ENCODE peak calls at places on chromosomes 6 and 20, in five cellular contexts. One of them, this sample, is unnamed.

GRCh38 chr6:167337231-167337630 is 12.3 kb downstream of the TTLL2 start:
- ATAC-seq in IMR-90: no peak
- ATAC-seq in natural killer cell: no peak
- ATAC-seq in mucosa of descending colon: no peak
- ATAC-seq in activated CD4-positive, alpha-beta T cell treated with anti-CD3 and anti-CD28 coated beads for 36 hours: no peak
- ATAC-seq in this sample: no peak

GRCh38 chr20:43954704-43955243 is 40.1 kb downstream of the TOX2 start:
- ATAC-seq in IMR-90: no peak
- ATAC-seq in natural killer cell: no peak
- ATAC-seq in mucosa of descending colon: no peak
- ATAC-seq in activated CD4-positive, alpha-beta T cell treated with anti-CD3 and anti-CD28 coated beads for 36 hours: peak; percentile 25
- ATAC-seq in this sample: no peak

GRCh38 chr6:27428502-27428901 is 39.9 kb downstream of the ZNF391 start:
- ATAC-seq in IMR-90: no peak
- ATAC-seq in natural killer cell: no peak
- ATAC-seq in mucosa of descending colon: no peak
- ATAC-seq in activated CD4-positive, alpha-beta T cell treated with anti-CD3 and anti-CD28 coated beads for 36 hours: no peak
- ATAC-seq in this sample: no peak

GRCh38 chr6:92701425-92702096 is 717.8 kb downstream of the EPHA7 start:
- ATAC-seq in IMR-90: no peak
- ATAC-seq in natural killer cell: no peak
- ATAC-seq in mucosa of descending colon: peak; percentile 9
- ATAC-seq in activated CD4-positive, alpha-beta T cell treated with anti-CD3 and anti-CD28 coated beads for 36 hours: no peak
- ATAC-seq in this sample: no peak

GRCh38 chr6:154653385-154653784 is 79.8 kb upstream of the SCAF8 start:
- ATAC-seq in IMR-90: peak; percentile 32
- ATAC-seq in natural killer cell: no peak
- ATAC-seq in mucosa of descending colon: no peak
- ATAC-seq in activated CD4-positive, alpha-beta T cell treated with anti-CD3 and anti-CD28 coated beads for 36 hours: no peak
- ATAC-seq in this sample: peak; percentile 76

GRCh38 chr20:54477556-54477955 is 2.2 kb downstream of the DOK5 start:
- ATAC-seq in IMR-90: no peak
- ATAC-seq in natural killer cell: no peak
- ATAC-seq in mucosa of descending colon: no peak
- ATAC-seq in activated CD4-positive, alpha-beta T cell treated with anti-CD3 and anti-CD28 coated beads for 36 hours: no peak
- ATAC-seq in this sample: no peak

GRCh38 chr6:82385961-82386360 is 22.3 kb downstream of the TPBG start:
- ATAC-seq in IMR-90: no peak
- ATAC-seq in natural killer cell: no peak
- ATAC-seq in mucosa of descending colon: no peak
- ATAC-seq in activated CD4-positive, alpha-beta T cell treated with anti-CD3 and anti-CD28 coated beads for 36 hours: no peak
- ATAC-seq in this sample: no peak

GRCh38 chr20:63835031-63835858 is 4.2 kb upstream of the ZBTB46 start:
- ATAC-seq in IMR-90: peak; percentile 87
- ATAC-seq in natural killer cell: no peak
- ATAC-seq in mucosa of descending colon: peak; percentile 85
- ATAC-seq in activated CD4-positive, alpha-beta T cell treated with anti-CD3 and anti-CD28 coated beads for 36 hours: no peak
- ATAC-seq in this sample: peak; percentile 97

GRCh38 chr6:133359760-133360159 is 118.6 kb downstream of the EYA4 start:
- ATAC-seq in IMR-90: no peak
- ATAC-seq in natural killer cell: no peak
- ATAC-seq in mucosa of descending colon: no peak
- ATAC-seq in activated CD4-positive, alpha-beta T cell treated with anti-CD3 and anti-CD28 coated beads for 36 hours: no peak
- ATAC-seq in this sample: no peak

GRCh38 chr6:44012078-44012493 is 115.2 kb downstream of the MRPL14 start:
- ATAC-seq in IMR-90: peak; percentile 25
- ATAC-seq in natural killer cell: no peak
- ATAC-seq in mucosa of descending colon: peak; percentile 40
- ATAC-seq in activated CD4-positive, alpha-beta T cell treated with anti-CD3 and anti-CD28 coated beads for 36 hours: no peak
- ATAC-seq in this sample: no peak

GRCh38 chr6:45566882-45567281 is 189.1 kb upstream of the SUPT3H start:
- ATAC-seq in IMR-90: no peak
- ATAC-seq in natural killer cell: no peak
- ATAC-seq in mucosa of descending colon: peak; percentile 77
- ATAC-seq in activated CD4-positive, alpha-beta T cell treated with anti-CD3 and anti-CD28 coated beads for 36 hours: no peak
- ATAC-seq in this sample: peak; percentile 54

GRCh38 chr20:50415516-50416268 is 94.5 kb upstream of the PTPN1 start:
- ATAC-seq in IMR-90: peak; percentile 95
- ATAC-seq in natural killer cell: no peak
- ATAC-seq in mucosa of descending colon: peak; percentile 96
- ATAC-seq in activated CD4-positive, alpha-beta T cell treated with anti-CD3 and anti-CD28 coated beads for 36 hours: no peak
- ATAC-seq in this sample: peak; percentile 84

GRCh38 chr6:53658992-53659391 is 6.6 kb downstream of the KLHL31 start:
- ATAC-seq in IMR-90: no peak
- ATAC-seq in natural killer cell: no peak
- ATAC-seq in mucosa of descending colon: no peak
- ATAC-seq in activated CD4-positive, alpha-beta T cell treated with anti-CD3 and anti-CD28 coated beads for 36 hours: no peak
- ATAC-seq in this sample: no peak

GRCh38 chr20:19860742-19861141 is 102.7 kb downstream of the RIN2 start:
- ATAC-seq in IMR-90: no peak
- ATAC-seq in natural killer cell: no peak
- ATAC-seq in mucosa of descending colon: peak; percentile 92
- ATAC-seq in activated CD4-positive, alpha-beta T cell treated with anti-CD3 and anti-CD28 coated beads for 36 hours: no peak
- ATAC-seq in this sample: no peak

GRCh38 chr20:36974660-36975059 is 23.2 kb upstream of the SAMHD1 start:
- ATAC-seq in IMR-90: no peak
- ATAC-seq in natural killer cell: peak; percentile 59
- ATAC-seq in mucosa of descending colon: peak; percentile 53
- ATAC-seq in activated CD4-positive, alpha-beta T cell treated with anti-CD3 and anti-CD28 coated beads for 36 hours: no peak
- ATAC-seq in this sample: no peak

GRCh38 chr6:70884074-70884983 is 72.5 kb downstream of the B3GAT2 start:
- ATAC-seq in IMR-90: peak; percentile 97
- ATAC-seq in natural killer cell: peak; percentile 87
- ATAC-seq in mucosa of descending colon: peak; percentile 84
- ATAC-seq in activated CD4-positive, alpha-beta T cell treated with anti-CD3 and anti-CD28 coated beads for 36 hours: peak; percentile 90
- ATAC-seq in this sample: peak; percentile 94

GRCh38 chr20:43949741-43950618 is 35.3 kb downstream of the TOX2 start:
- ATAC-seq in IMR-90: no peak
- ATAC-seq in natural killer cell: peak; percentile 79
- ATAC-seq in mucosa of descending colon: peak; percentile 81
- ATAC-seq in activated CD4-positive, alpha-beta T cell treated with anti-CD3 and anti-CD28 coated beads for 36 hours: peak; percentile 79
- ATAC-seq in this sample: peak; percentile 49

GRCh38 chr6:44001318-44001868 is 125.9 kb downstream of the MRPL14 start:
- ATAC-seq in IMR-90: no peak
- ATAC-seq in natural killer cell: peak; percentile 29
- ATAC-seq in mucosa of descending colon: peak; percentile 41
- ATAC-seq in activated CD4-positive, alpha-beta T cell treated with anti-CD3 and anti-CD28 coated beads for 36 hours: peak; percentile 31
- ATAC-seq in this sample: peak; percentile 33

GRCh38 chr6:332671-333070 is 40.4 kb downstream of the DUSP22 start:
- ATAC-seq in IMR-90: no peak
- ATAC-seq in natural killer cell: no peak
- ATAC-seq in mucosa of descending colon: no peak
- ATAC-seq in activated CD4-positive, alpha-beta T cell treated with anti-CD3 and anti-CD28 coated beads for 36 hours: no peak
- ATAC-seq in this sample: no peak

GRCh38 chr6:36834576-36835293 is 4.5 kb downstream of the CPNE5 start:
- ATAC-seq in IMR-90: peak; percentile 28
- ATAC-seq in natural killer cell: no peak
- ATAC-seq in mucosa of descending colon: no peak
- ATAC-seq in activated CD4-positive, alpha-beta T cell treated with anti-CD3 and anti-CD28 coated beads for 36 hours: no peak
- ATAC-seq in this sample: no peak

GRCh38 chr6:90406142-90406794 is 109.6 kb upstream of the BACH2 start:
- ATAC-seq in IMR-90: peak; percentile 64
- ATAC-seq in natural killer cell: peak; percentile 54
- ATAC-seq in mucosa of descending colon: no peak
- ATAC-seq in activated CD4-positive, alpha-beta T cell treated with anti-CD3 and anti-CD28 coated beads for 36 hours: peak; percentile 80
- ATAC-seq in this sample: peak; percentile 62

GRCh38 chr6:2209226-2209809 is 36.1 kb downstream of the GMDS start:
- ATAC-seq in IMR-90: peak; percentile 32
- ATAC-seq in natural killer cell: peak; percentile 55
- ATAC-seq in mucosa of descending colon: peak; percentile 97
- ATAC-seq in activated CD4-positive, alpha-beta T cell treated with anti-CD3 and anti-CD28 coated beads for 36 hours: peak; percentile 66
- ATAC-seq in this sample: peak; percentile 90

GRCh38 chr20:45100563-45101245 is at the start of gene KCNS1:
- ATAC-seq in IMR-90: peak; percentile 51
- ATAC-seq in natural killer cell: no peak
- ATAC-seq in mucosa of descending colon: peak; percentile 49
- ATAC-seq in activated CD4-positive, alpha-beta T cell treated with anti-CD3 and anti-CD28 coated beads for 36 hours: no peak
- ATAC-seq in this sample: no peak

GRCh38 chr20:50724851-50725721 is 6.3 kb upstream of the PARD6B start:
- ATAC-seq in IMR-90: peak; percentile 97
- ATAC-seq in natural killer cell: no peak
- ATAC-seq in mucosa of descending colon: peak; percentile 1
- ATAC-seq in activated CD4-positive, alpha-beta T cell treated with anti-CD3 and anti-CD28 coated beads for 36 hours: peak; percentile 98
- ATAC-seq in this sample: peak; percentile 98

GRCh38 chr20:61878478-61879302 is 187.0 kb downstream of the TAF4 start:
- ATAC-seq in IMR-90: no peak
- ATAC-seq in natural killer cell: no peak
- ATAC-seq in mucosa of descending colon: no peak
- ATAC-seq in activated CD4-positive, alpha-beta T cell treated with anti-CD3 and anti-CD28 coated beads for 36 hours: no peak
- ATAC-seq in this sample: no peak

GRCh38 chr6:139762587-139763031 is 388.2 kb upstream of the CITED2 start:
- ATAC-seq in IMR-90: no peak
- ATAC-seq in natural killer cell: no peak
- ATAC-seq in mucosa of descending colon: peak; percentile 61
- ATAC-seq in activated CD4-positive, alpha-beta T cell treated with anti-CD3 and anti-CD28 coated beads for 36 hours: no peak
- ATAC-seq in this sample: no peak

GRCh38 chr20:44776977-44777376 is 31.3 kb downstream of the KCNK15 start:
- ATAC-seq in IMR-90: peak; percentile 51
- ATAC-seq in natural killer cell: no peak
- ATAC-seq in mucosa of descending colon: no peak
- ATAC-seq in activated CD4-positive, alpha-beta T cell treated with anti-CD3 and anti-CD28 coated beads for 36 hours: no peak
- ATAC-seq in this sample: no peak

GRCh38 chr6:122696853-122697252 is 82.7 kb upstream of the FABP7 start:
- ATAC-seq in IMR-90: peak; percentile 27
- ATAC-seq in natural killer cell: no peak
- ATAC-seq in mucosa of descending colon: peak; percentile 51
- ATAC-seq in activated CD4-positive, alpha-beta T cell treated with anti-CD3 and anti-CD28 coated beads for 36 hours: no peak
- ATAC-seq in this sample: no peak

GRCh38 chr6:34273242-34273805 is 24.5 kb upstream of the SMIM29 start:
- ATAC-seq in IMR-90: no peak
- ATAC-seq in natural killer cell: no peak
- ATAC-seq in mucosa of descending colon: peak; percentile 29
- ATAC-seq in activated CD4-positive, alpha-beta T cell treated with anti-CD3 and anti-CD28 coated beads for 36 hours: no peak
- ATAC-seq in this sample: peak; percentile 46

GRCh38 chr6:132131777-132132176 is 180.6 kb upstream of the CCN2 start:
- ATAC-seq in IMR-90: peak; percentile 80
- ATAC-seq in natural killer cell: no peak
- ATAC-seq in mucosa of descending colon: peak; percentile 78
- ATAC-seq in activated CD4-positive, alpha-beta T cell treated with anti-CD3 and anti-CD28 coated beads for 36 hours: no peak
- ATAC-seq in this sample: peak; percentile 87

GRCh38 chr6:45072673-45073072 is 255.5 kb upstream of the RUNX2 start:
- ATAC-seq in IMR-90: no peak
- ATAC-seq in natural killer cell: no peak
- ATAC-seq in mucosa of descending colon: no peak
- ATAC-seq in activated CD4-positive, alpha-beta T cell treated with anti-CD3 and anti-CD28 coated beads for 36 hours: no peak
- ATAC-seq in this sample: no peak

GRCh38 chr6:159904497-159904911 is 13.7 kb downstream of the MAS1 start:
- ATAC-seq in IMR-90: no peak
- ATAC-seq in natural killer cell: peak; percentile 31
- ATAC-seq in mucosa of descending colon: no peak
- ATAC-seq in activated CD4-positive, alpha-beta T cell treated with anti-CD3 and anti-CD28 coated beads for 36 hours: no peak
- ATAC-seq in this sample: no peak

GRCh38 chr20:23049201-23049932 is at the start of gene THBD:
- ATAC-seq in IMR-90: no peak
- ATAC-seq in natural killer cell: peak; percentile 31
- ATAC-seq in mucosa of descending colon: peak; percentile 51
- ATAC-seq in activated CD4-positive, alpha-beta T cell treated with anti-CD3 and anti-CD28 coated beads for 36 hours: peak; percentile 24
- ATAC-seq in this sample: peak; percentile 15

GRCh38 chr6:107458687-107459282 is 579 bp downstream of the PDSS2 start:
- ATAC-seq in IMR-90: peak; percentile 8
- ATAC-seq in natural killer cell: no peak
- ATAC-seq in mucosa of descending colon: peak; percentile 28
- ATAC-seq in activated CD4-positive, alpha-beta T cell treated with anti-CD3 and anti-CD28 coated beads for 36 hours: peak; percentile 23
- ATAC-seq in this sample: peak; percentile 54

This sample was measured in SK-N-SH treated with all-trans-retinoic acid at 6 μM for 48 hours.